ENCODE peak calls at places on chromosome 7, in five cellular contexts. One of them, this sample, is unnamed.
A peak's percentile ranks its signal among the peaks of the same experiment; 100 is the strongest.

GRCh38 chr7:15495170-15495569 is 66.6 kb downstream of the AGMO start:
- DNase-seq in CD8-positive, alpha-beta memory T cell: no peak
- DNase-seq in ovary: no peak
- DNase-seq in IMR-90: no peak
- DNase-seq in right atrium auricular region: no peak
- DNase-seq in this sample: no peak

GRCh38 chr7:21941570-21942224 is 4.0 kb downstream of the CDCA7L start:
- DNase-seq in CD8-positive, alpha-beta memory T cell: no peak
- DNase-seq in ovary: no peak
- DNase-seq in right atrium auricular region: no peak
- DNase-seq in IMR-90: peak; percentile 43
- DNase-seq in this sample: no peak

GRCh38 chr7:132575987-132576722 is at the start of gene PLXNA4:
- DNase-seq in IMR-90: no peak
- DNase-seq in CD8-positive, alpha-beta memory T cell: no peak
- DNase-seq in ovary: peak; percentile 37
- DNase-seq in right atrium auricular region: no peak
- DNase-seq in this sample: no peak

GRCh38 chr7:12157517-12157916 is 53.6 kb upstream of the TMEM106B start:
- DNase-seq in CD8-positive, alpha-beta memory T cell: no peak
- DNase-seq in ovary: no peak
- DNase-seq in IMR-90: no peak
- DNase-seq in right atrium auricular region: no peak
- DNase-seq in this sample: no peak

GRCh38 chr7:49769285-49769857 is 4.1 kb upstream of the VWC2 start:
- DNase-seq in ovary: no peak
- DNase-seq in right atrium auricular region: no peak
- DNase-seq in IMR-90: no peak
- DNase-seq in CD8-positive, alpha-beta memory T cell: no peak
- DNase-seq in this sample: no peak

GRCh38 chr7:143042159-143042820 is 9.9 kb upstream of the OR6V1 start:
- DNase-seq in IMR-90: no peak
- DNase-seq in right atrium auricular region: no peak
- DNase-seq in ovary: no peak
- DNase-seq in CD8-positive, alpha-beta memory T cell: no peak
- DNase-seq in this sample: no peak

GRCh38 chr7:115940462-115941060 is 90.0 kb downstream of the TFEC start:
- DNase-seq in CD8-positive, alpha-beta memory T cell: no peak
- DNase-seq in IMR-90: no peak
- DNase-seq in right atrium auricular region: no peak
- DNase-seq in ovary: no peak
- DNase-seq in this sample: no peak

GRCh38 chr7:151626422-151627115 is 106.9 kb upstream of the RHEB start:
- DNase-seq in right atrium auricular region: no peak
- DNase-seq in ovary: no peak
- DNase-seq in IMR-90: no peak
- DNase-seq in CD8-positive, alpha-beta memory T cell: no peak
- DNase-seq in this sample: peak; percentile 34

GRCh38 chr7:75028299-75028698 is 45.3 kb downstream of the RCC1L start:
- DNase-seq in CD8-positive, alpha-beta memory T cell: no peak
- DNase-seq in IMR-90: no peak
- DNase-seq in ovary: no peak
- DNase-seq in right atrium auricular region: no peak
- DNase-seq in this sample: no peak

GRCh38 chr7:104643587-104644217 is 315.3 kb downstream of the LHFPL3 start:
- DNase-seq in ovary: no peak
- DNase-seq in right atrium auricular region: no peak
- DNase-seq in CD8-positive, alpha-beta memory T cell: no peak
- DNase-seq in IMR-90: no peak
- DNase-seq in this sample: no peak

DNA sequence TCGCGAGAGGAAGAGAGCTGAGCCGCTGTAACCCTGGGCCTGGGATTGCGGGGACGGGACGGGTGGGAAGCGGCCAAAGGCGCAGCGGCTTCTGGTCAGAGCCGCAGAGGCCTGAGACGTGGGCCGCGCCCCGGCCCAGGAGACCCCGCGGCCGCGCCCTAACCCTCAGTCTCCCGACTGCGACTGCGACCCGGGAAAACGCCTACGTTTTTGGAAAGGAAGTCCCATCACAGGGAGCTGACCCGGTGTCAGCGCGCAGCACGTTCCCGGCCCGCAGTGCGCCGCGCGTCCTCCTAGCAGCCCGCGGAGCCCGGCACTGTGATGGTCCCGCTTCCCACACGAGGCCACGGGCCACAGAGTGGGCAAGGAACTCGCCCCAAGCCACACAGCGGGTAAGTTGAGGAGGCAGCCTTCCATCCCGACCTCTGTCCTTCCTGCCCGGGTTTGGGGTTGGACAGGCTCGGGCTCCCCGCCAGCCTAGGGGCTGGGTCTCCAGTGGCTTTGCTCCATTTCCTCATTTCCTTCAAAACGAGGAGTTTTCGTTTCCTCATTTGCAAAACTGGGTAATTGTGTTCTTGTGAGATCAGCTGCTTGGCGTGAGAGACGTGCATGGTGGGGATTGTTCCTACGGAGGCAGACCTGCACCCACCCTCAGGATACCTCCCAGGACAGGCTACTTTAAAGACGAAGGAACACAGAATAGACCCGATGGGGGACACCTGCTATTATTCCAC is 1.2 kb downstream of the GPNMB start:
- DNase-seq in CD8-positive, alpha-beta memory T cell: no peak
- DNase-seq in right atrium auricular region: peak; percentile 63
- DNase-seq in ovary: peak; percentile 25
- DNase-seq in IMR-90: no peak
- DNase-seq in this sample: peak; percentile 55
- H3K4me3 ChIP-seq in CD8-positive, alpha-beta memory T cell: no peak overlapping the region
- H3K4me3 ChIP-seq in right atrium auricular region: peak overlapping the region; percentile 55
- H3K4me3 ChIP-seq in ovary: peak overlapping the region; percentile 26
- H3K4me3 ChIP-seq in IMR-90: no peak overlapping the region
- H3K4me3 ChIP-seq in this sample: peak overlapping the region; percentile 65

GRCh38 chr7:157715071-157715937 is 378.5 kb downstream of the DNAJB6 start:
- DNase-seq in ovary: no peak
- DNase-seq in right atrium auricular region: no peak
- DNase-seq in CD8-positive, alpha-beta memory T cell: no peak
- DNase-seq in IMR-90: no peak
- DNase-seq in this sample: no peak

GRCh38 chr7:157717211-157718174 is 380.7 kb downstream of the DNAJB6 start:
- DNase-seq in CD8-positive, alpha-beta memory T cell: no peak
- DNase-seq in right atrium auricular region: no peak
- DNase-seq in IMR-90: no peak
- DNase-seq in ovary: no peak
- DNase-seq in this sample: no peak

GRCh38 chr7:157713591-157713990 is 376.8 kb downstream of the DNAJB6 start:
- DNase-seq in ovary: no peak
- DNase-seq in right atrium auricular region: no peak
- DNase-seq in CD8-positive, alpha-beta memory T cell: no peak
- DNase-seq in IMR-90: no peak
- DNase-seq in this sample: no peak

GRCh38 chr7:157714166-157715070 is 377.6 kb downstream of the DNAJB6 start:
- DNase-seq in IMR-90: no peak
- DNase-seq in right atrium auricular region: no peak
- DNase-seq in ovary: no peak
- DNase-seq in CD8-positive, alpha-beta memory T cell: no peak
- DNase-seq in this sample: no peak

GRCh38 chr7:157715938-157716280 is 379.1 kb downstream of the DNAJB6 start:
- DNase-seq in IMR-90: no peak
- DNase-seq in right atrium auricular region: no peak
- DNase-seq in ovary: no peak
- DNase-seq in CD8-positive, alpha-beta memory T cell: no peak
- DNase-seq in this sample: no peak
- H3K27me3 ChIP-seq in IMR-90: no peaks in the 10 kb centered on the region
- H3K27me3 ChIP-seq in right atrium auricular region: no peaks in the 10 kb centered on the region
- H3K27me3 ChIP-seq in ovary: no peaks in the 10 kb centered on the region
- H3K27me3 ChIP-seq in CD8-positive, alpha-beta memory T cell: no peaks in the 10 kb centered on the region
- H3K27me3 ChIP-seq in this sample: peaks cover 10% of the 10 kb centered on the region

DNA sequence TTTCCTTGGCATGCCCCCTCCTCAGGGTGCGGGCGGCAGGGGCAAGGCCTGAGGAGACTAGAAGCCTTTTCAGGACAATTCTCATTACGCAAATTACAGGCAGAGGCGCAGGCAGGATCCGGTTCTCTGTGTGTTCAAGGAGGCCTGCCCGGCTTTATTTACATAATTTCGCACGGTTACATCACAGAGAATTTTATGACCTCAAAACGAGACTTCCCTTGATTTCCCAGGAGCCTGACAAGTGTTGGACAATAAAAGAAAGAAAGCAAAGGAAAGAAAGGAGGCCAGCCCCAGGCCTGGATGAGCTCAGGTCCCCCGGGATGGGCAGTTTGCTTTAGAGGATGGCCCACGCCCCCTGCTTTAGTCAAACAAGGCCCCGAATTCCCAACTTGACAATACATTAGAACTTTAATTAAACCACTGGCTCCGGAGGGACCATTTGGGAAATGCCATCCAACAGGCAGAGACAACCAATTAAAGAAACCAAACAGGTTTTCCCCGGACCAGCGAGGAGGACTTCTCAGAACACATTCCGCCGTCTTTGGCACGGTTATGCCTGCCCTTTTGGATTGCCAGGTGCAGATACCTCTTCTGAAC is 2.9 kb downstream of the MNX1 start:
- DNase-seq in ovary: no peak
- DNase-seq in IMR-90: no peak
- DNase-seq in right atrium auricular region: no peak
- DNase-seq in CD8-positive, alpha-beta memory T cell: no peak
- DNase-seq in this sample: no peak
- H3K27ac ChIP-seq in ovary: no peak overlapping the region
- H3K27ac ChIP-seq in IMR-90: no peak overlapping the region
- H3K27ac ChIP-seq in right atrium auricular region: no peak overlapping the region
- H3K27ac ChIP-seq in CD8-positive, alpha-beta memory T cell: no peak overlapping the region
- H3K27ac ChIP-seq in this sample: no peak overlapping the region

GRCh38 chr7:157302314-157302711 is 34.5 kb upstream of the DNAJB6 start:
- DNase-seq in IMR-90: peak; percentile 33
- DNase-seq in right atrium auricular region: peak; percentile 68
- DNase-seq in ovary: no peak
- DNase-seq in CD8-positive, alpha-beta memory T cell: peak; percentile 85
- DNase-seq in this sample: peak; percentile 43
- H3K4me3 ChIP-seq in IMR-90: no peak overlapping the region
- H3K4me3 ChIP-seq in right atrium auricular region: no peak overlapping the region
- H3K4me3 ChIP-seq in ovary: no peak overlapping the region
- H3K4me3 ChIP-seq in CD8-positive, alpha-beta memory T cell: peak overlapping the region; percentile 38
- H3K4me3 ChIP-seq in this sample: no peak overlapping the region

GRCh38 chr7:158416283-158416933 is 171.2 kb downstream of the PTPRN2 start:
- DNase-seq in right atrium auricular region: no peak
- DNase-seq in IMR-90: no peak
- DNase-seq in CD8-positive, alpha-beta memory T cell: no peak
- DNase-seq in ovary: no peak
- DNase-seq in this sample: no peak
- H3K27me3 ChIP-seq in right atrium auricular region: no peaks in the 10 kb centered on the region
- H3K27me3 ChIP-seq in IMR-90: no peaks in the 10 kb centered on the region
- H3K27me3 ChIP-seq in CD8-positive, alpha-beta memory T cell: no peaks in the 10 kb centered on the region
- H3K27me3 ChIP-seq in ovary: no peaks in the 10 kb centered on the region
- H3K27me3 ChIP-seq in this sample: peaks cover 6% of the 10 kb centered on the region

DNA sequence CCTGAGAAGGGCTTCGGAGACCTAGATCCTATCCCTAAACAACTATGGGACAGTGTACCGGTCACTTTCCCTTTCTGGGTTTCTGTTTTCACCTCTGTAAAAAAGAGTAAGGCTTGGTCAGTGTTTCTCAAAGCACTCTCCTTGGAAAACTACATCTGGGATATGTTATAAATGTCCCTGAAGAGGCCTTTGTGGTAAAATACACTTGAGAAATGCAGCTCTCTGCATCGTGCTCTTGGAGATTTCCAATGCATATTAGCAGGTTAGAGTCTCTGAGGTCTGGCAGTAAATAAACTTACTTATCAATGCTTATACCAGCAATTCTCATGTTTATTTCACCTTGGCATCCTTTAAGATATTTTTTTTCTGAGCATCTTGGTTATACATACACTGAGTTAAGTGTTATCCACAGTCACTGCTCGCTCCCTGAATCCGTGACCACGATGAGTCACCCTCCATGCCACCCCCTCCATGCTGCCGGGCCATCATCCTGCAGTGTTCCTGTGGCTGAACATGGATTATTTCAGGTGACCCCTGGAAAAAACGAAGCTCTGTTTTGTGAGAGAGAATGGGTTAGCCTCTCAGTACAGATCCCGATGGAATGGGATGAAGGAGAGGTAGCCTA is 3.3 kb upstream of the TBXAS1 start:
- DNase-seq in CD8-positive, alpha-beta memory T cell: no peak
- DNase-seq in IMR-90: peak; percentile 81
- DNase-seq in right atrium auricular region: no peak
- DNase-seq in ovary: no peak
- DNase-seq in this sample: no peak
- H3K27ac ChIP-seq in CD8-positive, alpha-beta memory T cell: no peak overlapping the region
- H3K27ac ChIP-seq in IMR-90: peak overlapping the region; percentile 98
- H3K27ac ChIP-seq in right atrium auricular region: no peak overlapping the region
- H3K27ac ChIP-seq in ovary: no peak overlapping the region
- H3K27ac ChIP-seq in this sample: no peak overlapping the region

DNA sequence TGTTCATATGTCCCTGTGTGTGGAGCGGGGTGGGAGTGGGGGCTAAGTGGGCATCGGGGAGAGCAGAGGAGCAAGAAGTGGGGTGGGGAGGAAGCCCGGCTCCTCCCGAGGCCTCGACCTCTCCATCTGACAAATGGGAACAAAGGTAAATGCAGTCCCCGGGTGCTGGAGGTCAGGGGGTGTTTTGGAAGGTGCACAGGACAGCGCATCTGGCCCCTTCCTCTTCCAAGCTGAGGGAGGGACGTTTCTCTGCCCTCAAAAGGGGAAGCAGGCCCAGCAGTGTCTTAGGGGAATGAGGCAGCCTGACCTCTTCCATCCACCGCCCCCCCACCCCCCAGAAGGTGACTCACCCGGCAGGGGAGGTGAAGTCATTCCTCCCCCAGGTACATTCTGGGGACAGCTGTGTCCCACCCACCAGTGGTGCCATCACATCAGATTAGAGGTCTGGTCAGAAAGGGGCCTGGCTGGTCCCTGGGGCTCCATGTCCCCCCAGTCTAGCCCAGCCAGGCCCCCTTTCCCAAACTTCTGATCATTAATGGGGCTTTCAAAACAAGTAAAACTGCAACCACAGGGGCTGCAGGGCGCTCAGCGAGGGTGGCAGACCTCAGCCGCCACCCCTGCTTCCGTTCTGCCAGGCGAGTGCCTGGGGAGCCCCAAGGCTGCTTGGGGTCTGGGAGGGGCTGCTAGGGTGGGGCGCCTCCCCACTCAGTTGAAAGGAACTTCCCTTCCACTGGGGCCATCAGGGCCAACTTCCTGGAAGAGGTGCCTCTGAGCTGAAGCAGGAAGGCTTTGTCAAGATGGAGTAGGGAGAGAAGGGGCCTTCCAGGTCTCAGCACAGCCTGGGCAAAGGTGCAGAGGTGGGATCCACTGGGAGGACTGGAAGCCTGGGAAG is 10.7 kb downstream of the LFNG start:
- DNase-seq in IMR-90: no peak
- DNase-seq in CD8-positive, alpha-beta memory T cell: peak; percentile 76
- DNase-seq in ovary: no peak
- DNase-seq in right atrium auricular region: no peak
- DNase-seq in this sample: peak; percentile 42
- H3K4me3 ChIP-seq in IMR-90: no peak overlapping the region
- H3K4me3 ChIP-seq in CD8-positive, alpha-beta memory T cell: peak overlapping the region; percentile 53
- H3K4me3 ChIP-seq in ovary: no peak overlapping the region
- H3K4me3 ChIP-seq in right atrium auricular region: no peak overlapping the region
- H3K4me3 ChIP-seq in this sample: no peak overlapping the region

This sample was measured in heart right ventricle.